ENCODE peak calls at places on chromosomes 7 and 10, in eight cellular contexts. One of them, this sample, is unnamed.
A peak's percentile ranks its signal among the peaks of the same experiment; 100 is the strongest.

GRCh38 chr7:2358968-2359527 is 4.4 kb downstream of the EIF3B start:
- DNase-seq in GM13977: no peak
- DNase-seq in neural crest cell: no peak
- DNase-seq in naive thymus-derived CD4-positive, alpha-beta T cell: no peak
- DNase-seq in neuronal stem cell: no peak
- DNase-seq in H9: no peak
- DNase-seq in lower lobe of right lung: no peak
- DNase-seq in AG09319: no peak
- DNase-seq in this sample: no peak

GRCh38 chr10:61558188-61558587 is 104.5 kb upstream of the CABCOCO1 start:
- DNase-seq in GM13977: no peak
- DNase-seq in naive thymus-derived CD4-positive, alpha-beta T cell: no peak
- DNase-seq in neuronal stem cell: no peak
- DNase-seq in neural crest cell: no peak
- DNase-seq in H9: no peak
- DNase-seq in lower lobe of right lung: no peak
- DNase-seq in AG09319: no peak
- DNase-seq in this sample: no peak

GRCh38 chr7:127158659-127159058 is 94.1 kb downstream of the GRM8 start:
- DNase-seq in GM13977: peak; percentile 13
- DNase-seq in AG09319: no peak
- DNase-seq in neuronal stem cell: no peak
- DNase-seq in H9: no peak
- DNase-seq in lower lobe of right lung: no peak
- DNase-seq in neural crest cell: no peak
- DNase-seq in naive thymus-derived CD4-positive, alpha-beta T cell: no peak
- DNase-seq in this sample: no peak

GRCh38 chr7:92368741-92369140 is 78.5 kb upstream of the GATAD1 start:
- DNase-seq in naive thymus-derived CD4-positive, alpha-beta T cell: no peak
- DNase-seq in neural crest cell: no peak
- DNase-seq in neuronal stem cell: no peak
- DNase-seq in AG09319: no peak
- DNase-seq in lower lobe of right lung: no peak
- DNase-seq in H9: no peak
- DNase-seq in GM13977: no peak
- DNase-seq in this sample: no peak

GRCh38 chr7:150322833-150323681 is at the start of the genes ACTR3C and LRRC61:
- DNase-seq in neuronal stem cell: no peak
- DNase-seq in GM13977: peak; percentile 84
- DNase-seq in naive thymus-derived CD4-positive, alpha-beta T cell: peak; percentile 23
- DNase-seq in neural crest cell: peak; percentile 53
- DNase-seq in AG09319: no peak
- DNase-seq in H9: peak; percentile 80
- DNase-seq in lower lobe of right lung: peak; percentile 81
- DNase-seq in this sample: no peak

GRCh38 chr7:28708458-28708951 is 249.6 kb downstream of the TRIL start:
- DNase-seq in AG09319: no peak
- DNase-seq in naive thymus-derived CD4-positive, alpha-beta T cell: no peak
- DNase-seq in neural crest cell: peak; percentile 36
- DNase-seq in lower lobe of right lung: no peak
- DNase-seq in GM13977: no peak
- DNase-seq in H9: no peak
- DNase-seq in neuronal stem cell: no peak
- DNase-seq in this sample: no peak

GRCh38 chr10:95214369-95214768 is 20.3 kb downstream of the ACSM6 start:
- DNase-seq in GM13977: no peak
- DNase-seq in lower lobe of right lung: no peak
- DNase-seq in H9: no peak
- DNase-seq in neural crest cell: no peak
- DNase-seq in neuronal stem cell: no peak
- DNase-seq in naive thymus-derived CD4-positive, alpha-beta T cell: no peak
- DNase-seq in AG09319: no peak
- DNase-seq in this sample: no peak

GRCh38 chr10:68561804-68562649 is 1.9 kb downstream of the TET1 start:
- DNase-seq in GM13977: peak; percentile 36
- DNase-seq in neural crest cell: peak; percentile 24
- DNase-seq in H9: peak; percentile 53
- DNase-seq in AG09319: no peak
- DNase-seq in naive thymus-derived CD4-positive, alpha-beta T cell: no peak
- DNase-seq in neuronal stem cell: peak; percentile 42
- DNase-seq in lower lobe of right lung: no peak
- DNase-seq in this sample: no peak

GRCh38 chr7:101170617-101171441 is 5.5 kb upstream of the VGF start:
- DNase-seq in lower lobe of right lung: no peak
- DNase-seq in GM13977: no peak
- DNase-seq in AG09319: no peak
- DNase-seq in naive thymus-derived CD4-positive, alpha-beta T cell: peak; percentile 27
- DNase-seq in neural crest cell: no peak
- DNase-seq in H9: peak; percentile 30
- DNase-seq in neuronal stem cell: no peak
- DNase-seq in this sample: no peak

GRCh38 chr10:12847361-12847975 is 154.0 kb downstream of the CCDC3 start:
- DNase-seq in AG09319: no peak
- DNase-seq in neuronal stem cell: no peak
- DNase-seq in GM13977: no peak
- DNase-seq in lower lobe of right lung: no peak
- DNase-seq in neural crest cell: peak; percentile 16
- DNase-seq in H9: peak; percentile 88
- DNase-seq in naive thymus-derived CD4-positive, alpha-beta T cell: no peak
- DNase-seq in this sample: no peak

GRCh38 chr7:26584964-26585650 is 279.3 kb downstream of the SKAP2 start:
- DNase-seq in H9: no peak
- DNase-seq in AG09319: no peak
- DNase-seq in lower lobe of right lung: no peak
- DNase-seq in neural crest cell: no peak
- DNase-seq in GM13977: no peak
- DNase-seq in neuronal stem cell: no peak
- DNase-seq in naive thymus-derived CD4-positive, alpha-beta T cell: no peak
- DNase-seq in this sample: no peak

GRCh38 chr7:26117142-26117807 is 34.7 kb upstream of the NFE2L3 start:
- DNase-seq in AG09319: no peak
- DNase-seq in neuronal stem cell: no peak
- DNase-seq in neural crest cell: no peak
- DNase-seq in GM13977: no peak
- DNase-seq in lower lobe of right lung: no peak
- DNase-seq in naive thymus-derived CD4-positive, alpha-beta T cell: no peak
- DNase-seq in H9: peak; percentile 14
- DNase-seq in this sample: no peak

GRCh38 chr10:42961156-42961589 is 115.7 kb upstream of the RET start:
- DNase-seq in naive thymus-derived CD4-positive, alpha-beta T cell: no peak
- DNase-seq in GM13977: no peak
- DNase-seq in neural crest cell: no peak
- DNase-seq in lower lobe of right lung: peak; percentile 17
- DNase-seq in H9: peak; percentile 25
- DNase-seq in AG09319: no peak
- DNase-seq in neuronal stem cell: no peak
- DNase-seq in this sample: no peak

GRCh38 chr10:46235705-46236536 is 50.9 kb upstream of the ANTXRL start:
- DNase-seq in AG09319: no peak
- DNase-seq in GM13977: no peak
- DNase-seq in neural crest cell: no peak
- DNase-seq in H9: peak; percentile 10
- DNase-seq in naive thymus-derived CD4-positive, alpha-beta T cell: no peak
- DNase-seq in neuronal stem cell: no peak
- DNase-seq in lower lobe of right lung: no peak
- DNase-seq in this sample: no peak

GRCh38 chr10:74892874-74893273 is 66.5 kb downstream of the KAT6B start:
- DNase-seq in AG09319: no peak
- DNase-seq in lower lobe of right lung: no peak
- DNase-seq in GM13977: no peak
- DNase-seq in naive thymus-derived CD4-positive, alpha-beta T cell: no peak
- DNase-seq in neuronal stem cell: no peak
- DNase-seq in neural crest cell: no peak
- DNase-seq in H9: no peak
- DNase-seq in this sample: no peak

GRCh38 chr7:90595801-90596683 is at the start of gene CDK14:
- DNase-seq in neuronal stem cell: peak; percentile 82
- DNase-seq in H9: peak; percentile 79
- DNase-seq in neural crest cell: peak; percentile 77
- DNase-seq in GM13977: peak; percentile 84
- DNase-seq in naive thymus-derived CD4-positive, alpha-beta T cell: peak; percentile 40
- DNase-seq in lower lobe of right lung: peak; percentile 91
- DNase-seq in AG09319: no peak
- DNase-seq in this sample: no peak

GRCh38 chr7:154167051-154167450 is 114.9 kb downstream of the DPP6 start:
- DNase-seq in neuronal stem cell: no peak
- DNase-seq in H9: no peak
- DNase-seq in naive thymus-derived CD4-positive, alpha-beta T cell: no peak
- DNase-seq in AG09319: no peak
- DNase-seq in lower lobe of right lung: no peak
- DNase-seq in neural crest cell: no peak
- DNase-seq in GM13977: no peak
- DNase-seq in this sample: no peak

GRCh38 chr10:30811665-30812017 is 182.1 kb upstream of the LYZL2 start:
- DNase-seq in AG09319: no peak
- DNase-seq in lower lobe of right lung: no peak
- DNase-seq in GM13977: no peak
- DNase-seq in neuronal stem cell: no peak
- DNase-seq in H9: no peak
- DNase-seq in naive thymus-derived CD4-positive, alpha-beta T cell: no peak
- DNase-seq in neural crest cell: no peak
- DNase-seq in this sample: no peak

GRCh38 chr10:33120275-33120674 is 162.2 kb upstream of the ITGB1 start:
- DNase-seq in neuronal stem cell: no peak
- DNase-seq in H9: no peak
- DNase-seq in AG09319: no peak
- DNase-seq in lower lobe of right lung: no peak
- DNase-seq in neural crest cell: no peak
- DNase-seq in naive thymus-derived CD4-positive, alpha-beta T cell: no peak
- DNase-seq in GM13977: no peak
- DNase-seq in this sample: no peak

GRCh38 chr10:66799474-66799873 is 126.4 kb upstream of the LRRTM3 start:
- DNase-seq in H9: no peak
- DNase-seq in AG09319: no peak
- DNase-seq in neuronal stem cell: no peak
- DNase-seq in neural crest cell: no peak
- DNase-seq in GM13977: no peak
- DNase-seq in naive thymus-derived CD4-positive, alpha-beta T cell: no peak
- DNase-seq in lower lobe of right lung: no peak
- DNase-seq in this sample: no peak

GRCh38 chr7:133941496-133941895 is 185.6 kb upstream of the LRGUK start:
- DNase-seq in AG09319: no peak
- DNase-seq in neural crest cell: no peak
- DNase-seq in GM13977: no peak
- DNase-seq in lower lobe of right lung: no peak
- DNase-seq in naive thymus-derived CD4-positive, alpha-beta T cell: no peak
- DNase-seq in neuronal stem cell: no peak
- DNase-seq in H9: no peak
- DNase-seq in this sample: peak; percentile 87

GRCh38 chr7:34096135-34096775 is 190.9 kb downstream of the BMPER start:
- DNase-seq in neuronal stem cell: no peak
- DNase-seq in lower lobe of right lung: peak; percentile 48
- DNase-seq in naive thymus-derived CD4-positive, alpha-beta T cell: no peak
- DNase-seq in H9: no peak
- DNase-seq in neural crest cell: no peak
- DNase-seq in AG09319: peak; percentile 93
- DNase-seq in GM13977: no peak
- DNase-seq in this sample: peak; percentile 56

GRCh38 chr7:44921607-44922350 is 36.4 kb upstream of the PURB start:
- DNase-seq in H9: peak; percentile 86
- DNase-seq in neural crest cell: peak; percentile 91
- DNase-seq in naive thymus-derived CD4-positive, alpha-beta T cell: peak; percentile 93
- DNase-seq in lower lobe of right lung: peak; percentile 95
- DNase-seq in GM13977: peak; percentile 82
- DNase-seq in AG09319: peak; percentile 35
- DNase-seq in neuronal stem cell: peak; percentile 59
- DNase-seq in this sample: no peak

GRCh38 chr10:74332398-74332797 is 181.4 kb downstream of the ADK start:
- DNase-seq in GM13977: no peak
- DNase-seq in naive thymus-derived CD4-positive, alpha-beta T cell: no peak
- DNase-seq in AG09319: peak; percentile 31
- DNase-seq in H9: no peak
- DNase-seq in lower lobe of right lung: no peak
- DNase-seq in neural crest cell: no peak
- DNase-seq in neuronal stem cell: no peak
- DNase-seq in this sample: no peak

GRCh38 chr7:99728615-99729014 is 6.4 kb downstream of the CYP3A7 start:
- DNase-seq in naive thymus-derived CD4-positive, alpha-beta T cell: no peak
- DNase-seq in AG09319: no peak
- DNase-seq in GM13977: no peak
- DNase-seq in lower lobe of right lung: no peak
- DNase-seq in neural crest cell: no peak
- DNase-seq in neuronal stem cell: no peak
- DNase-seq in H9: no peak
- DNase-seq in this sample: no peak

This sample was measured in AG04449.